ENCODE peak calls at places on chromosomes 4 and X, in seven cellular contexts. L is GM23248, T is aorta, W is HTR-8/SVneo, Z is Calu3, X is smooth muscle cell of the brain vasculature, U is iris pigment epithelial cell. Y is an unnamed sample.

GRCh38 chrX:38803609-38804480 is 2.6 kb downstream of the MID1IP1 start:
- DNase-seq in Z (peak; percentile 93), X (no peak), T (peak; percentile 90), U (peak; percentile 54), W (peak; percentile 64), L (peak; percentile 80), Y (peak; percentile 83)

GRCh38 chr4:138741778-138742377 is 273.7 kb upstream of the NOCT start:
- DNase-seq in T (no peak), Z (no peak), U (no peak), L (no peak), W (no peak), X (no peak), Y (no peak)

GRCh38 chr4:2261110-2261852 is 628 bp downstream of the MXD4 start:
- DNase-seq in T (peak; percentile 89), W (peak; percentile 30), Z (peak; percentile 47), U (peak; percentile 51), L (peak; percentile 87), X (no peak), Y (peak; percentile 82)

GRCh38 chrX:70166601-70167590 is 10.4 kb upstream of the DGAT2L6 start:
- DNase-seq in L (peak; percentile 75), X (peak; percentile 4), U (peak; percentile 80), T (no peak), W (peak; percentile 54), Z (no peak), Y (no peak)

GRCh38 chrX:72421797-72422196 is 116.1 kb upstream of the CITED1 start:
- DNase-seq in T (no peak), W (no peak), U (no peak), L (no peak), X (no peak), Z (no peak), Y (no peak)

GRCh38 chrX:2351999-2352995 is 148.5 kb downstream of the DHRSX start:
- DNase-seq in X (peak; percentile 91), W (peak; percentile 80), Z (no peak), U (peak; percentile 93), L (peak; percentile 84), T (no peak), Y (no peak)

GRCh38 chrX:82711432-82711831 is 796.7 kb upstream of the POU3F4 start:
- DNase-seq in U (no peak), X (no peak), W (no peak), T (no peak), L (no peak), Z (no peak), Y (no peak)

GRCh38 chr4:128353791-128354190 is 66.2 kb upstream of the PGRMC2 start:
- DNase-seq in U (peak; percentile 50), W (no peak), L (peak; percentile 51), T (no peak), X (no peak), Z (no peak), Y (no peak)

GRCh38 chr4:38856046-38856445 is 571 bp downstream of the TLR6 start:
- DNase-seq in W (no peak), U (no peak), X (no peak), Z (no peak), L (no peak), T (no peak), Y (no peak)

GRCh38 chr4:83150563-83151330 is 36.2 kb upstream of the PLAC8 start:
- DNase-seq in X (no peak), W (no peak), Z (peak; percentile 33), T (no peak), L (no peak), U (peak; percentile 45), Y (no peak)

GRCh38 chr4:3520276-3520675 is 11.9 kb downstream of the LRPAP1 start:
- DNase-seq in L (no peak), Z (no peak), U (no peak), T (peak; percentile 64), X (no peak), W (no peak), Y (no peak)

GRCh38 chrX:19678941-19679340 is 163.6 kb upstream of the MAP3K15 start:
- DNase-seq in X (no peak), T (no peak), Z (no peak), L (no peak), U (no peak), W (no peak), Y (no peak)

GRCh38 chrX:17464196-17464595 is 89.2 kb downstream of the NHS start:
- DNase-seq in T (no peak), L (peak; percentile 82), W (no peak), X (no peak), U (peak; percentile 24), Z (no peak), Y (no peak)

GRCh38 chr4:87819281-87819919 is 13.4 kb upstream of the MEPE start:
- DNase-seq in U (peak; percentile 93), L (peak; percentile 79), X (peak; percentile 36), T (no peak), W (peak; percentile 2), Z (no peak), Y (no peak)

GRCh38 chrX:120200851-120201250 is 42.4 kb downstream of the RHOXF2 start:
- DNase-seq in T (no peak), L (no peak), U (no peak), W (no peak), X (no peak), Z (no peak), Y (no peak)

GRCh38 chr4:152935661-152936445 is at the start of gene FHDC1:
- DNase-seq in L (peak; percentile 39), U (peak; percentile 11), W (peak; percentile 55), T (peak; percentile 57), X (no peak), Z (peak; percentile 80), Y (peak; percentile 57)

GRCh38 chrX:134654398-134655012 is 3.8 kb downstream of the PLAC1 start:
- DNase-seq in W (no peak), L (no peak), T (no peak), U (no peak), X (no peak), Z (no peak), Y (no peak)

GRCh38 chrX:14027511-14028019 is 2.1 kb downstream of the GEMIN8 start:
- DNase-seq in X (no peak), W (no peak), U (peak; percentile 84), Z (peak; percentile 6), L (peak; percentile 77), T (no peak), Y (no peak)

Y was measured in activated naive CD8-positive, alpha-beta T cell treated with anti-CD3 and anti-CD28 coated beads, Interleukin-2, amount 10 ng/mL, durations not matched to agents 7 days and 5 days.